ENCODE peak calls at places on chromosomes 6 and 20, in seven cellular contexts. One of them, this sample, is unnamed.

GRCh38 chr6:71478834-71479541 is 190.4 kb downstream of the OGFRL1 start:
- DNase-seq in GM03348: peak; percentile 63
- DNase-seq in substantia nigra: no peak
- DNase-seq in fibroblast of pulmonary artery: peak; percentile 98
- DNase-seq in AG20443: peak; percentile 69
- DNase-seq in activated T-helper 2 cell treated with anti-CD3 and anti-CD28 coated beads, Interferon-gamma antibody, Interleukin-2, Interleukin-4, amounts not matched to agents 10 μg/mL and 5 μg/mL and 100 μg/mL, durations not matched to agents 14 hours and 24 hours and 36 hours: no peak
- DNase-seq in NCI-H345: no peak
- DNase-seq in this sample: peak; percentile 7

GRCh38 chr20:12824353-12824752 is 184.4 kb upstream of the SPTLC3 start:
- DNase-seq in NCI-H345: peak; percentile 15
- DNase-seq in GM03348: no peak
- DNase-seq in substantia nigra: no peak
- DNase-seq in activated T-helper 2 cell treated with anti-CD3 and anti-CD28 coated beads, Interferon-gamma antibody, Interleukin-2, Interleukin-4, amounts not matched to agents 10 μg/mL and 5 μg/mL and 100 μg/mL, durations not matched to agents 14 hours and 24 hours and 36 hours: no peak
- DNase-seq in fibroblast of pulmonary artery: no peak
- DNase-seq in AG20443: no peak
- DNase-seq in this sample: no peak

GRCh38 chr6:14876778-14877613 is 368.9 kb upstream of the JARID2 start:
- DNase-seq in AG20443: peak; percentile 72
- DNase-seq in NCI-H345: no peak
- DNase-seq in activated T-helper 2 cell treated with anti-CD3 and anti-CD28 coated beads, Interferon-gamma antibody, Interleukin-2, Interleukin-4, amounts not matched to agents 10 μg/mL and 5 μg/mL and 100 μg/mL, durations not matched to agents 14 hours and 24 hours and 36 hours: peak; percentile 22
- DNase-seq in fibroblast of pulmonary artery: peak; percentile 91
- DNase-seq in substantia nigra: no peak
- DNase-seq in GM03348: peak; percentile 78
- DNase-seq in this sample: no peak

GRCh38 chr6:16747232-16748027 is 13.8 kb downstream of the ATXN1 start:
- DNase-seq in substantia nigra: no peak
- DNase-seq in AG20443: peak; percentile 46
- DNase-seq in activated T-helper 2 cell treated with anti-CD3 and anti-CD28 coated beads, Interferon-gamma antibody, Interleukin-2, Interleukin-4, amounts not matched to agents 10 μg/mL and 5 μg/mL and 100 μg/mL, durations not matched to agents 14 hours and 24 hours and 36 hours: no peak
- DNase-seq in GM03348: peak; percentile 38
- DNase-seq in fibroblast of pulmonary artery: peak; percentile 69
- DNase-seq in NCI-H345: no peak
- DNase-seq in this sample: no peak

GRCh38 chr6:169654590-169655391 is 47.0 kb downstream of the WDR27 start:
- DNase-seq in substantia nigra: peak; percentile 52
- DNase-seq in GM03348: no peak
- DNase-seq in AG20443: peak; percentile 96
- DNase-seq in fibroblast of pulmonary artery: peak; percentile 76
- DNase-seq in activated T-helper 2 cell treated with anti-CD3 and anti-CD28 coated beads, Interferon-gamma antibody, Interleukin-2, Interleukin-4, amounts not matched to agents 10 μg/mL and 5 μg/mL and 100 μg/mL, durations not matched to agents 14 hours and 24 hours and 36 hours: peak; percentile 71
- DNase-seq in NCI-H345: no peak
- DNase-seq in this sample: peak; percentile 66

GRCh38 chr6:7312616-7313504 is at the start of gene SSR1:
- DNase-seq in substantia nigra: peak; percentile 98
- DNase-seq in activated T-helper 2 cell treated with anti-CD3 and anti-CD28 coated beads, Interferon-gamma antibody, Interleukin-2, Interleukin-4, amounts not matched to agents 10 μg/mL and 5 μg/mL and 100 μg/mL, durations not matched to agents 14 hours and 24 hours and 36 hours: peak; percentile 95
- DNase-seq in GM03348: peak; percentile 100
- DNase-seq in NCI-H345: peak; percentile 83
- DNase-seq in fibroblast of pulmonary artery: peak; percentile 97
- DNase-seq in AG20443: peak; percentile 100
- DNase-seq in this sample: peak; percentile 97

GRCh38 chr6:90080876-90081464 is 186.7 kb downstream of the GJA10 start:
- DNase-seq in fibroblast of pulmonary artery: no peak
- DNase-seq in NCI-H345: no peak
- DNase-seq in activated T-helper 2 cell treated with anti-CD3 and anti-CD28 coated beads, Interferon-gamma antibody, Interleukin-2, Interleukin-4, amounts not matched to agents 10 μg/mL and 5 μg/mL and 100 μg/mL, durations not matched to agents 14 hours and 24 hours and 36 hours: peak; percentile 77
- DNase-seq in GM03348: no peak
- DNase-seq in substantia nigra: no peak
- DNase-seq in AG20443: no peak
- DNase-seq in this sample: no peak

GRCh38 chr6:87586371-87587077 is 3.3 kb downstream of the RARS2 start:
- DNase-seq in substantia nigra: no peak
- DNase-seq in fibroblast of pulmonary artery: no peak
- DNase-seq in activated T-helper 2 cell treated with anti-CD3 and anti-CD28 coated beads, Interferon-gamma antibody, Interleukin-2, Interleukin-4, amounts not matched to agents 10 μg/mL and 5 μg/mL and 100 μg/mL, durations not matched to agents 14 hours and 24 hours and 36 hours: no peak
- DNase-seq in AG20443: no peak
- DNase-seq in NCI-H345: no peak
- DNase-seq in GM03348: no peak
- DNase-seq in this sample: no peak

GRCh38 chr20:370977-371754 is 9.4 kb upstream of the TRIB3 start:
- DNase-seq in activated T-helper 2 cell treated with anti-CD3 and anti-CD28 coated beads, Interferon-gamma antibody, Interleukin-2, Interleukin-4, amounts not matched to agents 10 μg/mL and 5 μg/mL and 100 μg/mL, durations not matched to agents 14 hours and 24 hours and 36 hours: no peak
- DNase-seq in substantia nigra: no peak
- DNase-seq in fibroblast of pulmonary artery: no peak
- DNase-seq in GM03348: no peak
- DNase-seq in AG20443: no peak
- DNase-seq in NCI-H345: no peak
- DNase-seq in this sample: no peak

GRCh38 chr6:142459267-142459666 is 157.5 kb downstream of the ADGRG6 start:
- DNase-seq in GM03348: peak; percentile 17
- DNase-seq in fibroblast of pulmonary artery: peak; percentile 14
- DNase-seq in AG20443: peak; percentile 18
- DNase-seq in activated T-helper 2 cell treated with anti-CD3 and anti-CD28 coated beads, Interferon-gamma antibody, Interleukin-2, Interleukin-4, amounts not matched to agents 10 μg/mL and 5 μg/mL and 100 μg/mL, durations not matched to agents 14 hours and 24 hours and 36 hours: no peak
- DNase-seq in NCI-H345: no peak
- DNase-seq in substantia nigra: no peak
- DNase-seq in this sample: no peak

GRCh38 chr6:83193747-83194582 is 808 bp downstream of the RWDD2A start:
- DNase-seq in fibroblast of pulmonary artery: no peak
- DNase-seq in substantia nigra: peak; percentile 47
- DNase-seq in NCI-H345: peak; percentile 72
- DNase-seq in GM03348: peak; percentile 80
- DNase-seq in AG20443: peak; percentile 72
- DNase-seq in activated T-helper 2 cell treated with anti-CD3 and anti-CD28 coated beads, Interferon-gamma antibody, Interleukin-2, Interleukin-4, amounts not matched to agents 10 μg/mL and 5 μg/mL and 100 μg/mL, durations not matched to agents 14 hours and 24 hours and 36 hours: peak; percentile 11
- DNase-seq in this sample: peak; percentile 26

GRCh38 chr20:63101781-63102719 is 95.3 kb upstream of the BHLHE23 start:
- DNase-seq in AG20443: peak; percentile 78
- DNase-seq in substantia nigra: no peak
- DNase-seq in GM03348: peak; percentile 85
- DNase-seq in NCI-H345: peak; percentile 51
- DNase-seq in fibroblast of pulmonary artery: peak; percentile 55
- DNase-seq in activated T-helper 2 cell treated with anti-CD3 and anti-CD28 coated beads, Interferon-gamma antibody, Interleukin-2, Interleukin-4, amounts not matched to agents 10 μg/mL and 5 μg/mL and 100 μg/mL, durations not matched to agents 14 hours and 24 hours and 36 hours: peak; percentile 66
- DNase-seq in this sample: no peak

GRCh38 chr20:32050851-32051556 is 1.0 kb upstream of the HCK start:
- DNase-seq in AG20443: no peak
- DNase-seq in GM03348: no peak
- DNase-seq in fibroblast of pulmonary artery: no peak
- DNase-seq in NCI-H345: no peak
- DNase-seq in activated T-helper 2 cell treated with anti-CD3 and anti-CD28 coated beads, Interferon-gamma antibody, Interleukin-2, Interleukin-4, amounts not matched to agents 10 μg/mL and 5 μg/mL and 100 μg/mL, durations not matched to agents 14 hours and 24 hours and 36 hours: no peak
- DNase-seq in substantia nigra: peak; percentile 45
- DNase-seq in this sample: no peak

GRCh38 chr20:63408684-63409046 is 47.5 kb upstream of the CHRNA4 start:
- DNase-seq in fibroblast of pulmonary artery: no peak
- DNase-seq in AG20443: no peak
- DNase-seq in activated T-helper 2 cell treated with anti-CD3 and anti-CD28 coated beads, Interferon-gamma antibody, Interleukin-2, Interleukin-4, amounts not matched to agents 10 μg/mL and 5 μg/mL and 100 μg/mL, durations not matched to agents 14 hours and 24 hours and 36 hours: no peak
- DNase-seq in NCI-H345: no peak
- DNase-seq in GM03348: no peak
- DNase-seq in substantia nigra: no peak
- DNase-seq in this sample: no peak

GRCh38 chr6:161403717-161404116 is 129.9 kb upstream of the AGPAT4 start:
- DNase-seq in activated T-helper 2 cell treated with anti-CD3 and anti-CD28 coated beads, Interferon-gamma antibody, Interleukin-2, Interleukin-4, amounts not matched to agents 10 μg/mL and 5 μg/mL and 100 μg/mL, durations not matched to agents 14 hours and 24 hours and 36 hours: no peak
- DNase-seq in fibroblast of pulmonary artery: no peak
- DNase-seq in GM03348: no peak
- DNase-seq in AG20443: no peak
- DNase-seq in NCI-H345: no peak
- DNase-seq in substantia nigra: no peak
- DNase-seq in this sample: no peak

GRCh38 chr6:35017461-35018183 is 123.5 kb downstream of the TCP11 start:
- DNase-seq in AG20443: peak; percentile 58
- DNase-seq in GM03348: peak; percentile 45
- DNase-seq in fibroblast of pulmonary artery: peak; percentile 44
- DNase-seq in NCI-H345: no peak
- DNase-seq in activated T-helper 2 cell treated with anti-CD3 and anti-CD28 coated beads, Interferon-gamma antibody, Interleukin-2, Interleukin-4, amounts not matched to agents 10 μg/mL and 5 μg/mL and 100 μg/mL, durations not matched to agents 14 hours and 24 hours and 36 hours: no peak
- DNase-seq in substantia nigra: no peak
- DNase-seq in this sample: no peak

GRCh38 chr20:62979876-62980373 is 26.8 kb downstream of the BHLHE23 start:
- DNase-seq in activated T-helper 2 cell treated with anti-CD3 and anti-CD28 coated beads, Interferon-gamma antibody, Interleukin-2, Interleukin-4, amounts not matched to agents 10 μg/mL and 5 μg/mL and 100 μg/mL, durations not matched to agents 14 hours and 24 hours and 36 hours: no peak
- DNase-seq in fibroblast of pulmonary artery: no peak
- DNase-seq in substantia nigra: no peak
- DNase-seq in GM03348: no peak
- DNase-seq in AG20443: no peak
- DNase-seq in NCI-H345: no peak
- DNase-seq in this sample: no peak

GRCh38 chr20:63087872-63088680 is 81.3 kb upstream of the BHLHE23 start:
- DNase-seq in substantia nigra: no peak
- DNase-seq in AG20443: no peak
- DNase-seq in GM03348: no peak
- DNase-seq in activated T-helper 2 cell treated with anti-CD3 and anti-CD28 coated beads, Interferon-gamma antibody, Interleukin-2, Interleukin-4, amounts not matched to agents 10 μg/mL and 5 μg/mL and 100 μg/mL, durations not matched to agents 14 hours and 24 hours and 36 hours: no peak
- DNase-seq in fibroblast of pulmonary artery: no peak
- DNase-seq in NCI-H345: peak; percentile 70
- DNase-seq in this sample: no peak

GRCh38 chr6:355373-355772 is 36.2 kb upstream of the IRF4 start:
- DNase-seq in NCI-H345: no peak
- DNase-seq in activated T-helper 2 cell treated with anti-CD3 and anti-CD28 coated beads, Interferon-gamma antibody, Interleukin-2, Interleukin-4, amounts not matched to agents 10 μg/mL and 5 μg/mL and 100 μg/mL, durations not matched to agents 14 hours and 24 hours and 36 hours: no peak
- DNase-seq in AG20443: no peak
- DNase-seq in fibroblast of pulmonary artery: no peak
- DNase-seq in GM03348: no peak
- DNase-seq in substantia nigra: no peak
- DNase-seq in this sample: no peak

This sample was measured in globus pallidus.